ENCODE peak calls at places on chromosome 20, in four cellular contexts. W, J, M and G are unnamed samples.
A peak's percentile ranks its signal among the peaks of the same experiment; 100 is the strongest.

GRCh38 chr20:17541996-17542395 is 10.8 kb upstream of the BFSP1 start:
- DNase-seq in W (no peak), J (peak; percentile 97), M (peak; percentile 77), G (peak; percentile 41)

GRCh38 chr20:22723659-22724058 is 139.3 kb upstream of the FOXA2 start:
- DNase-seq in J (no peak), W (no peak), M (no peak), G (peak; percentile 30)

GRCh38 chr20:41316602-41317535 is 662 bp downstream of the ZHX3 start:
- DNase-seq in M (peak; percentile 85), J (peak; percentile 93), W (peak; percentile 67), G (peak; percentile 84)

GRCh38 chr20:36926653-36927200 is 24.8 kb downstream of the SAMHD1 start:
- DNase-seq in M (no peak), J (no peak), W (no peak), G (no peak)

GRCh38 chr20:40323411-40323810 is 365.6 kb downstream of the MAFB start:
- DNase-seq in J (no peak), M (peak; percentile 37), W (no peak), G (no peak)

GRCh38 chr20:23371496-23371895 is 9.5 kb downstream of the GZF1 start:
- DNase-seq in M (no peak), W (no peak), J (no peak), G (no peak)

GRCh38 chr20:33674294-33675126 is at the start of gene NECAB3:
- DNase-seq in W (peak; percentile 84), M (peak; percentile 54), J (no peak), G (peak; percentile 67)

GRCh38 chr20:49854190-49854875 is 41.7 kb downstream of the SLC9A8 start:
- DNase-seq in J (no peak), M (no peak), W (no peak), G (no peak)

GRCh38 chr20:3674995-3675900 is 6.6 kb downstream of the ADAM33 start:
- DNase-seq in W (no peak), M (no peak), J (no peak), G (no peak)

GRCh38 chr20:2700913-2701620 is 8.5 kb downstream of the EBF4 start:
- DNase-seq in M (no peak), W (no peak), J (no peak), G (no peak)

GRCh38 chr20:20452254-20452676 is 84.4 kb downstream of the INSM1 start:
- DNase-seq in J (peak; percentile 80), M (peak; percentile 72), W (peak; percentile 92), G (peak; percentile 59)

GRCh38 chr20:57062696-57063270 is 203.7 kb downstream of the BMP7 start:
- DNase-seq in W (no peak), J (no peak), M (no peak), G (no peak)

GRCh38 chr20:32385541-32385940 is 27.4 kb downstream of the ASXL1 start:
- DNase-seq in M (no peak), J (no peak), W (no peak), G (no peak)
- H3K4me3 ChIP-seq in M (no peak overlapping the region), J (no peak overlapping the region), W (no peak overlapping the region), G (no peak overlapping the region)

GRCh38 chr20:235891-236290 is 8.8 kb downstream of the DEFB129 start:
- DNase-seq in J (no peak), W (no peak), M (peak; percentile 5), G (peak; percentile 22)
- TF ChIP-seq CTCF in J (no peak), W (peak; percentile 47), M (peak; percentile 19), G (no peak)

DNA sequence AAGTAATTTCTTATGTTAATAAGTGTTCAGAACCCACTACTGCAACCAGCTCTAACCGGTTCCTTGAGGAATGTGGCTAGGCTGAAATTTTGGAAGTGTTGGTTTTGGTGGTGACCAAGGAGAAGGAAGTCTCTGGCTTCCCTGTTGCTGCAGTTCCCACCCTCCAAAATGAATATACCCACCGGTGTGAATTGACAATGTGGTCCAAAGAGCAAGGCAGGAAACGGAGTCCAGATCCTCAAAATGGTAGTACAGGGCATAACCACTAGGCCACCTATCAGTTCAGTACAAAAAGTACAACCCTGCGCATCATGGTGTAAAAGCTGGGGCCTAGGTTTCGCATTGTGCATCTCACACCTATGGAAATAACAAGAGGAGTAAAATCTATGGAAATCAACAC is 2.8 kb downstream of the ADNP start:
- DNase-seq in J (no peak), M (no peak), W (no peak), G (no peak)
- H3K4me3 ChIP-seq in J (peak overlapping the region; percentile 89), M (peak overlapping the region; percentile 89), W (peak overlapping the region; percentile 73), G (peak overlapping the region; percentile 84)

GRCh38 chr20:58237318-58238182 is 9.1 kb upstream of the ANKRD60 start:
- DNase-seq in W (no peak), M (peak; percentile 72), J (peak; percentile 73), G (peak; percentile 40)
- TF ChIP-seq CTCF in W (no peak), M (no peak), J (no peak), G (no peak)

GRCh38 chr20:53319716-53320115 is 273.9 kb downstream of the ZNF217 start:
- DNase-seq in W (no peak), M (no peak), J (no peak), G (no peak)

GRCh38 chr20:53321596-53321995 is 272.0 kb downstream of the ZNF217 start:
- DNase-seq in W (peak; percentile 16), M (no peak), J (no peak), G (no peak)

GRCh38 chr20:53322651-53323050 is 271.0 kb downstream of the ZNF217 start:
- DNase-seq in J (peak; percentile 25), W (no peak), M (no peak), G (no peak)

GRCh38 chr20:53316221-53316937 is 277.3 kb downstream of the ZNF217 start:
- DNase-seq in W (peak; percentile 14), J (peak; percentile 56), M (no peak), G (no peak)

DNA sequence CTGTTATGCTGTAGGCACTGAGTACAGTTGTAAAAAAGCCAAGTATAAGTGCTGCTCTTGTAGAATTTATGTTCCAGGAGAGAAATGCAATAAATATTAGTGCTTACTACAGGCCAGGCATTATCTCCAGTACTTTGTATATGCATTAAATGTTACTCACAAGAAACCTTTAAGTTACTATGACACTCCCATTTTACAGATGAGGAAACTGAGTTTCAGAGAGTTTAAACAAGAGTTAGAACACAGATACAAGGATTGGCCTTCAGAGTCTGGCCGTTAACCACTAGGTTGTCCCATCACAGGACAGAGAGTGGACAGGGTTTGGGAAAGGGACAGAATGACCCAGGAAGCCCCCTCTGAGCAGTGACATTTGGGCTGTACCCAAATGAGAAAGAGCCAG is 274.4 kb downstream of the ZNF217 start:
- DNase-seq in M (no peak), J (no peak), W (no peak), G (no peak)
- H3K4me3 ChIP-seq in M (no peak overlapping the region), J (no peak overlapping the region), W (no peak overlapping the region), G (no peak overlapping the region)

GRCh38 chr20:62799873-62800272 is 3.6 kb downstream of the MRGBP start:
- DNase-seq in M (no peak), J (no peak), W (no peak), G (no peak)

GRCh38 chr20:62796699-62797491 is 622 bp downstream of the MRGBP start:
- DNase-seq in W (peak; percentile 63), M (no peak), J (no peak), G (no peak)

GRCh38 chr20:62799036-62799435 is 2.8 kb downstream of the MRGBP start:
- DNase-seq in J (no peak), W (no peak), M (no peak), G (no peak)

GRCh38 chr20:62799459-62799858 is 3.2 kb downstream of the MRGBP start:
- DNase-seq in W (no peak), M (no peak), J (no peak), G (no peak)

DNA sequence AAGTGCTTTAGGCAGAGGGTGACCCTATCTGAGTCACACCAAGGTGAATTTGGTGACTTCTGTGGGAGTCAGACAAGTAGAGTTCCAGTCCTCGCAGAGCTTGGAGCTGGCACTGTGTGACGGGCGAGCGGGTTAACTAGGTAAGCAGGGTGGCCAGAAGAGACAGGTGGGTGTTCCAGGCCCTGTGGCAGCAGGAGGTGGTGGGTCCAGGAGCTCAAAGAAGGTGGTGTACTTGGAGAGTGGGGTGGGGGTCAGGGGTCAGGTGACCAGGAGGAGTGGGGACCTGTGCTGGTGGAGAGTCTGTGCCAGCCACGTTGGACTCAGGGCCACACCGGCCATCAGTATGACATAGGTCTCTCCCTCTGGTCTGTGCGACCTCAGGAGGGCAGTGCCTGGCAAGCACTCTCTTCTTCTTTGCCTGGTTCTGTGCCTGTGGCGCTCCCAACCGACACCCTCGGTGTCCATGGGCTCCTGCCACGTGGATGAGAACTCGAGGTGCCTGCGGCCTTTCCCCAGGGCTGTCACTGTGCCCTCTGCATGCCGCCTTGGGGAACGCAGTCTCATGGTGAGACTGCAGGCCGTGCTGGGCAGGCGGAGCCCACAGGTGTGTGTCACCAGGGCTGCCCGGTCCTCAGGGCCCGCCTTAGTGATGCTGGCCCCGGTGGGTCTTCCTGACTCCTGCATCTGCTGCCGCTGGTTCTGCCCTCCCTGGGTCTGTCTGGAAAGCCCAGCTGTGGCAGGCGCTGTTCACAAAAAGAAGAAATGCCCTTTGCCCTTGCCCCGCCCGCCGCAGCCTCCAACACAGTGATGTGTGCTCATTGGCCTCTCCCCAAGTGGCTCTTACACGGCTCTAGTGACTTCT is 1.6 kb downstream of the MRGBP start:
- DNase-seq in J (no peak), M (no peak), W (no peak), G (no peak)
- TF ChIP-seq CTCF in J (no peak), M (no peak), W (no peak), G (no peak)

GRCh38 chr20:24389686-24390085 is 79.7 kb upstream of the SYNDIG1 start:
- DNase-seq in W (no peak), J (no peak), M (no peak), G (no peak)
- H3K4me3 ChIP-seq in W (no peak overlapping the region), J (no peak overlapping the region), M (no peak overlapping the region), G (no peak overlapping the region)

DNA sequence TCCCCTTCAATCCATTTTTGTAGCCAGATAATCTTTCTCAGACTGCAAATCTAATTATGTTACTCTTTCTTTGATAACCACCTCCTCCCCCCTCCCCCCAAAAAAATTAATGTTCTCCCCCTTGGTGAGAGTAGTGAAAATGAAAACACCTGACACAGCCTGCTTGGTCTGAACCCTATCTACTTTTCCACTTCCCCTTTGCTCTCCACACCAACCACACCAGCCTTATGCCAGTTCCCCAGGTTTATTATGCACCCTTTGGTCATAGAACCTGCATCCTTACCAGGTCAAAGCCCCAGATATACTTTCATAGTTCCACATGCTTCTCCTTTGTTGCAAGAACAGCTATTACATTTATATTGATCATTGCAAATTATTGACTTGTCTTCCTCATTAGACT is 19.4 kb downstream of the PFDN4 start:
- DNase-seq in J (no peak), W (no peak), M (no peak), G (no peak)
- TF ChIP-seq CTCF in J (no peak), W (no peak), M (no peak), G (no peak)

GRCh38 chr20:46215913-46216707 is 92.2 kb downstream of the CDH22 start:
- DNase-seq in W (peak; percentile 80), J (peak; percentile 33), M (peak; percentile 18), G (peak; percentile 16)
- H3K4me3 ChIP-seq in W (peak overlapping the region; percentile 32), J (no peak overlapping the region), M (no peak overlapping the region), G (no peak overlapping the region)

GRCh38 chr20:19045366-19045765 is 167.1 kb upstream of the SLC24A3 start:
- DNase-seq in W (no peak), M (no peak), J (no peak), G (no peak)
- TF ChIP-seq CTCF in W (no peak), M (no peak), J (no peak), G (no peak)